ENCODE peak calls at places on chromosomes 12 and 14, in seven cellular contexts. X is GM23338; H is kidney; S is CD4-positive, CD25-positive, alpha-beta regulatory T cell; A is OCI-LY7; Z is CD4-positive, alpha-beta memory T cell; Y is left lung. Q is an unnamed sample. For H3K4me1 and H3K36me3, the result is how much of the 10 kb centered on the place peaks cover.

GRCh38 chr14:49892636-49893308 is at the start of gene ARF6:
- DNase-seq in X (peak), H (peak), S (peak), A (peak), Z (peak), Y (peak), Q (peak)

GRCh38 chr14:43141636-43142191 is 1365.4 kb downstream of the FSCB start:
- DNase-seq in X (no peak), H (peak), S (no peak), A (no peak), Z (peak), Y (no peak), Q (no peak)

GRCh38 chr12:56695327-56696101 is 7.4 kb upstream of the PTGES3 start:
- DNase-seq in X (no peak), H (peak), S (no peak), A (no peak), Z (no peak), Y (no peak), Q (no peak)

GRCh38 chr12:124240493-124240892 is 54.4 kb upstream of the RFLNA start:
- DNase-seq in X (peak), H (no peak), S (no peak), A (peak), Z (no peak), Y (no peak), Q (no peak)

GRCh38 chr12:76274699-76275098 is 73.5 kb downstream of the BBS10 start:
- DNase-seq in X (no peak), H (no peak), S (no peak), A (no peak), Z (no peak), Y (no peak), Q (no peak)

GRCh38 chr14:68306934-68307758 is 485.7 kb downstream of the ZFP36L1 start:
- DNase-seq in X (no peak), H (no peak), S (no peak), A (no peak), Z (no peak), Y (no peak), Q (no peak)

GRCh38 chr12:131787143-131787660 is 41.0 kb upstream of the MMP17 start:
- DNase-seq in X (no peak), H (no peak), S (no peak), A (no peak), Z (no peak), Y (no peak), Q (no peak)

GRCh38 chr12:123741937-123742572 is 20.0 kb upstream of the DNAH10 start:
- DNase-seq in X (no peak), H (no peak), S (no peak), A (no peak), Z (no peak), Y (no peak), Q (peak)

GRCh38 chr14:92322516-92322915 is 449 bp upstream of the SLC24A4 start:
- DNase-seq in X (peak), H (no peak), S (no peak), A (no peak), Z (no peak), Y (no peak), Q (no peak)

GRCh38 chr12:129551441-129551840 is 352.4 kb downstream of the TMEM132D start:
- DNase-seq in X (no peak), H (no peak), S (no peak), A (no peak), Z (no peak), Y (no peak), Q (no peak)

GRCh38 chr14:76718306-76719075 is 42.8 kb upstream of the VASH1 start:
- DNase-seq in X (no peak), H (no peak), S (no peak), A (no peak), Z (no peak), Y (no peak), Q (no peak)

GRCh38 chr12:47896633-47897032 is 8.2 kb downstream of the VDR start:
- DNase-seq in X (peak), H (no peak), S (no peak), A (no peak), Z (no peak), Y (no peak), Q (no peak)

GRCh38 chr12:79818856-79819255 is 116.0 kb downstream of the PPP1R12A start:
- DNase-seq in X (no peak), H (no peak), S (no peak), A (no peak), Z (no peak), Y (no peak), Q (no peak)

GRCh38 chr12:103627189-103627855 is 40.2 kb downstream of the STAB2 start:
- DNase-seq in X (no peak), H (no peak), S (no peak), A (no peak), Z (no peak), Y (no peak), Q (no peak)

GRCh38 chr12:105977256-105978051 is 161.3 kb downstream of the NUAK1 start:
- DNase-seq in X (no peak), H (no peak), S (no peak), A (no peak), Z (no peak), Y (no peak), Q (no peak)

GRCh38 chr12:29640589-29641345 is 143.0 kb downstream of the TMTC1 start:
- DNase-seq in X (peak), H (no peak), S (no peak), A (no peak), Z (no peak), Y (no peak), Q (no peak)

GRCh38 chr14:94571395-94571794 is 9.8 kb upstream of the SERPINA5 start:
- DNase-seq in X (no peak), H (no peak), S (no peak), A (no peak), Z (no peak), Y (no peak), Q (no peak)

GRCh38 chr12:124184456-124184855 is 110.4 kb upstream of the RFLNA start:
- DNase-seq in X (no peak), H (no peak), S (no peak), A (no peak), Z (no peak), Y (no peak), Q (no peak)

GRCh38 chr12:50569321-50569720 is 64.5 kb downstream of the DIP2B start:
- DNase-seq in X (peak), H (no peak), S (no peak), A (no peak), Z (no peak), Y (no peak), Q (no peak)

GRCh38 chr12:50569876-50570275 is 65.1 kb downstream of the DIP2B start:
- DNase-seq in X (no peak), H (no peak), S (no peak), A (no peak), Z (no peak), Y (no peak), Q (no peak)

GRCh38 chr12:50567926-50568325 is 63.1 kb downstream of the DIP2B start:
- DNase-seq in X (no peak), H (no peak), S (no peak), A (no peak), Z (no peak), Y (no peak), Q (no peak)

GRCh38 chr12:50566066-50566465 is 61.3 kb downstream of the DIP2B start:
- DNase-seq in X (no peak), H (no peak), S (no peak), A (no peak), Z (no peak), Y (no peak), Q (no peak)

DNA sequence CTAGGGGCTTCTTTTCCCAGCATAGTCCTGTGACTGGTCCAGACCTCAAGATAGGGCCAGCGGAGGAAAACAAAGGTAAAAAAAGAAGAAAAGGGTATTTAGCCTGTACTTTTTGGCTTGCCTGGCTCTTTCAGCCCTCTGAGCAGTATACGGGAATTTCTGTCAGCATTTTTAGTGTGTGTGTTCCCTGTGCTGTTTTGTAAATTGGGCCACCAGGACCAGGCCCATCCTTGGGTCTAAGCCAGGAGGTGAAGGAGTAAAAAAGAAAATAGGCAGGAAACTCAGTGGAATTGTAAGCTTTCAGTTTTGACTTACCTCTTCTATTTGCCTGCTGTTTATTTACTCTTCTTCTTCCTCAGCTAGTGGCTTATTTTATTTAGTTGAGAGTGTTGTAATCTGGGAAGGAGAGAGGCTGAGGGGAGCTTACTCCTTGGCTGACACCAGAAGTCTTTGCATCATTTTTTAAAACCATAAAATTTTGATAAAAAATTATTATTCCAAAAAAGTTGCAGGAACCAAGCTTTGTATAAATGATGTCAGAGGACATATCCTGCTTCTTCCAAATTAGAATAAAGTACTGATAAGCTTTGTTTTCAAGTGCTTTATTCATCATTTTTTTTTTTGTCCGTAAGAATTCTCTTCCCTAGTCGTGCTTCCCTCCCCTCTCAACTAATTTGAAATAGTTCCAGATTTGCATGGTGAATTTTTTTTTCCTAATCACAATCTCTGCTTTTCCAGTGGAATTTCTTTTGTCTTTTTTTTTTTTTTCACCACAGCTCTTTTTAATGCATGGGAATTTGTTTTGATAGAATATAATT is 63.8 kb downstream of the DIP2B start:
- DNase-seq in X (no peak), H (no peak), S (no peak), A (no peak), Z (no peak), Y (no peak), Q (no peak)
- H3K4me1 ChIP-seq in X (under half), H (under half), S (under half), A (under half), Z (under half), Y (under half), Q (under half)

GRCh38 chr12:122061253-122061652 is 17.3 kb upstream of the MLXIP start:
- DNase-seq in X (no peak), H (no peak), S (no peak), A (no peak), Z (no peak), Y (no peak), Q (no peak)

GRCh38 chr12:122062832-122063690 is 15.5 kb upstream of the MLXIP start:
- DNase-seq in X (no peak), H (peak), S (no peak), A (no peak), Z (no peak), Y (peak), Q (no peak)

GRCh38 chr12:122064034-122064777 is 14.3 kb upstream of the MLXIP start:
- DNase-seq in X (peak), H (peak), S (no peak), A (peak), Z (no peak), Y (peak), Q (no peak)

GRCh38 chr12:122064780-122065588 is 13.6 kb upstream of the MLXIP start:
- DNase-seq in X (no peak), H (peak), S (no peak), A (no peak), Z (no peak), Y (peak), Q (no peak)

DNA sequence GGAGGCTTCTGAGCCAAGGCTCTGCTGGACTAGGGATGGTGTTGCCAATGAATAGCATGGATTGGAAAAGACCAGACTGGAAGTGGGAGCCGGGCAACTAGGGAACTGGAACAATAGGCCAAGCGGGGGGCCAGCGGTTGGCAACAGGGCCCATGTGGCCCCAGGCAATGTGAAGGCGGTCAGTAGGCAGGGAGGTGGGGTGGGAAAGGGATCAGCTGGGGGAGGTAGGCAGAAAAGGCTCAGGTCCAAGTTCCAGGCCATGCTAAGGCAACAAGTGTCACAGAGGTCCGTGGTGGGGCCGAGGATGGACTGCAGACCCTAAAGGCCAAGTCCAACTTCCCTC is 14.9 kb upstream of the MLXIP start:
- DNase-seq in X (no peak), H (no peak), S (no peak), A (no peak), Z (no peak), Y (no peak), Q (no peak)
- H3K4me3 ChIP-seq in X (no peak), H (no peak), S (no peak), A (no peak), Z (no peak), Y (peak), Q (no peak)

GRCh38 chr12:132842449-132843045 is 13.9 kb upstream of the GOLGA3 start:
- DNase-seq in X (no peak), H (no peak), S (no peak), A (no peak), Z (no peak), Y (no peak), Q (no peak)
- H3K36me3 ChIP-seq in X (under half), H (under half), S (half or more), A (half or more), Z (under half), Y (under half), Q (under half)

DNA sequence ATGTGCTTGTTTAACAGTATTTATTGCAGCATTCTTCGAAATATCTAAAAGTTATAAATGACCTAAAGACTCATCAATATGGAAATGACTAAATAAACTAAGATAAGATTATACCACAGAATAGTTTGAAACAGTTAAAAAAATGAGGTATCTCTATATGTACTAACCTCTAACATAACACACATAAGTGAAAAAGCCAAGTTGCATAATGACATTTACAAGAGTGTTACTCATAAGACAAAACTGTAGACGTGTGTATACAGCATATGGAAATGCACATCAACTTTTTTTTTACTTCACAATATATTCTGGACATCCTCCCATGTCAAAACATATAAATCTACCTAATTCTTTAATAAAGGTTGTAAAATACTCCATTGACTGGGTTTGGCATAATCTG is 22.8 kb downstream of the CPM start:
- DNase-seq in X (no peak), H (no peak), S (no peak), A (no peak), Z (no peak), Y (no peak), Q (no peak)
- H3K4me1 ChIP-seq in X (under half), H (under half), S (under half), A (under half), Z (under half), Y (under half), Q (under half)

GRCh38 chr12:118979763-118980406 is 1.5 kb upstream of the SRRM4 start:
- DNase-seq in X (peak), H (peak), S (peak), A (peak), Z (no peak), Y (no peak), Q (no peak)
- H3K4me3 ChIP-seq in X (peak), H (no peak), S (no peak), A (no peak), Z (no peak), Y (no peak), Q (no peak)

DNA sequence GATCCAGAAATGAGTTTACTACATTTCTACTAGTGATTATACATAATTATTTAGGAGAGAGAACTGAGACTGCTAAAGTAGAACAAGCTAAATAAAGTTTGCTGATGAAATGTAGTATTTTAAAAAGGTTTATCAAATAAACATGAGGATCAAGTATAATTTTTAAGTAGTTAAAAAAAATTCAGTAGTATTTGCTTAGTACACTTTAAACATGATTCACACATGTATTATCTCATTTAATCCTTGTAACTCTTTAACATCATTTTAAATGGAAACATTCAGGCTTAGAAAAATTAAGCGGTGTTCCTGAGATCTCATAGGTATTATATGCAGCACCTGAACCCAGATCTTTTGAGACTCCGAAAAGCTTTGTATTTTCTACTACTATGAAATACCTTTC is 8.7 kb downstream of the SNW1 start:
- DNase-seq in X (no peak), H (no peak), S (no peak), A (no peak), Z (no peak), Y (no peak), Q (no peak)
- H3K36me3 ChIP-seq in X (half or more), H (under half), S (half or more), A (half or more), Z (half or more), Y (under half), Q (under half)

Q was measured in CD8-positive, alpha-beta memory T cell.